ENCODE peak calls at places on chromosomes 2 and 18, in nine cellular contexts. R is GM23338, S is breast epithelium, J is mesothelial cell of epicardium, F is IMR-90, I is epithelial cell of esophagus, D is Panc1, P is BJ, Y is AG04449. O is an unnamed sample.

GRCh38 chr2:231800493-231801091 is 14.3 kb downstream of the COPS7B start:
- DNase-seq in J (no peak), F (peak), D (no peak), I (peak), S (no peak), P (no peak), Y (no peak), R (peak), O (no peak)

GRCh38 chr2:221161186-221161585 is 410.9 kb downstream of the EPHA4 start:
- DNase-seq in F (no peak), P (no peak), Y (no peak), J (no peak), R (no peak), S (no peak), D (no peak), I (no peak), O (no peak)

GRCh38 chr2:46460991-46461715 is 18.2 kb upstream of the TMEM247 start:
- DNase-seq in J (no peak), R (peak), F (peak), P (no peak), D (peak), S (peak), I (peak), Y (no peak), O (peak)

GRCh38 chr2:64283641-64284371 is 139.6 kb upstream of the PELI1 start:
- DNase-seq in R (no peak), F (no peak), Y (no peak), P (no peak), I (no peak), J (no peak), S (no peak), D (no peak), O (no peak)

GRCh38 chr2:236576053-236576452 is 6.4 kb downstream of the ACKR3 start:
- DNase-seq in D (no peak), S (no peak), Y (no peak), R (peak), P (no peak), I (no peak), F (no peak), J (no peak), O (no peak)

GRCh38 chr18:44851806-44852205 is 171.1 kb downstream of the SETBP1 start:
- DNase-seq in J (no peak), Y (no peak), F (no peak), I (no peak), R (no peak), S (no peak), P (no peak), D (no peak), O (no peak)

GRCh38 chr2:109612991-109613921 is 510 bp downstream of the SEPTIN10 start:
- DNase-seq in P (no peak), D (no peak), J (peak), F (peak), I (peak), Y (no peak), S (peak), R (peak), O (no peak)

GRCh38 chr18:50879302-50880107 is 587 bp downstream of the ME2 start:
- DNase-seq in D (no peak), P (no peak), I (peak), F (peak), R (no peak), Y (no peak), S (no peak), J (no peak), O (no peak)

GRCh38 chr2:197599285-197599965 is 76.0 kb downstream of the RFTN2 start:
- DNase-seq in I (peak), P (no peak), F (peak), J (no peak), S (no peak), R (peak), Y (no peak), D (no peak), O (no peak)

GRCh38 chr2:212005077-212005671 is 533.4 kb downstream of the ERBB4 start:
- DNase-seq in I (peak), S (no peak), Y (no peak), R (peak), D (peak), P (no peak), F (peak), J (no peak), O (no peak)

GRCh38 chr2:45614330-45614729 is 3.3 kb upstream of the SRBD1 start:
- DNase-seq in R (no peak), S (peak), F (no peak), J (no peak), P (no peak), D (no peak), I (no peak), Y (no peak), O (no peak)

GRCh38 chr2:104430892-104431291 is 423.0 kb upstream of the POU3F3 start:
- DNase-seq in D (no peak), I (no peak), R (no peak), P (no peak), F (no peak), J (no peak), S (no peak), Y (no peak), O (no peak)

GRCh38 chr2:160464996-160465395 is 28.6 kb downstream of the RBMS1 start:
- DNase-seq in R (no peak), P (no peak), I (peak), F (no peak), D (no peak), Y (no peak), S (no peak), J (no peak), O (no peak)

DNA sequence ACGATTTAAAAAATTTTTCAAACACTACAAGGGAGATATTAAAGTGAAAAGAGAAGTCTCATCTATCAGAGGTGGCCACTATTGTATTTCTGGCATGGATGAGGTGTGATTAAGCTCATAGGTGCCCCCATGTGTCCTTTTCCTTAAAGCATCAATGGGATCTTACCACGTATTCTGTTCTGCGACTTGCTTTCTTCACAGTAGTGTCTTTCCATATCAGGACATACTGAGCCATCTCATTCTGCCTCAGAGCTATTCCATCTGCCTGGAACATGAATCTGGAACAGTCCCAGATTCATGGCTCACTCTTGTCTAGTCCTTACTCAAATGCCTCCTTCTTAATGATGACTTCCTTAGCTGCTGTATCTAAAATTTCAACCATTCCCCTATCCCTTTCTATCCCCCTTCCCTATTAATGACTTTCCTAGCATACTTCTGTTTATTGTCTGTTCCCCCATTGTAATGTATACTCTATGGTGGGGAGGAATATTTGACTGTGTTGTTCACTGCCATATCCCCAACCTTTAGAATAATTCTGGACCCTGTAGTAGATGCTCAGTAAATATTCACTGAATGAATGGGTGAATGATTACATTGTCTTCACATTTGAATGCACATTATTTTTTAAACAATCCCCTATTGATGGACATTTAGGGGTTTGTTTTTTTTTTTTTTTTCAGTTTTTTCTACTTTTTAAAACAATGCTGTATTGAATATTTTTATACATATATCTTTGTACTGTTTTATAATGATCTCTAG is 11.1 kb downstream of the STAMBP start:
- DNase-seq in P (no peak), D (no peak), R (no peak), I (no peak), F (peak), S (no peak), J (no peak), Y (no peak), O (no peak)
- TF ChIP-seq CTCF in P (no peak), D (peak), R (peak), I (no peak), F (no peak), S (no peak), J (no peak), Y (no peak), O (no peak)

DNA sequence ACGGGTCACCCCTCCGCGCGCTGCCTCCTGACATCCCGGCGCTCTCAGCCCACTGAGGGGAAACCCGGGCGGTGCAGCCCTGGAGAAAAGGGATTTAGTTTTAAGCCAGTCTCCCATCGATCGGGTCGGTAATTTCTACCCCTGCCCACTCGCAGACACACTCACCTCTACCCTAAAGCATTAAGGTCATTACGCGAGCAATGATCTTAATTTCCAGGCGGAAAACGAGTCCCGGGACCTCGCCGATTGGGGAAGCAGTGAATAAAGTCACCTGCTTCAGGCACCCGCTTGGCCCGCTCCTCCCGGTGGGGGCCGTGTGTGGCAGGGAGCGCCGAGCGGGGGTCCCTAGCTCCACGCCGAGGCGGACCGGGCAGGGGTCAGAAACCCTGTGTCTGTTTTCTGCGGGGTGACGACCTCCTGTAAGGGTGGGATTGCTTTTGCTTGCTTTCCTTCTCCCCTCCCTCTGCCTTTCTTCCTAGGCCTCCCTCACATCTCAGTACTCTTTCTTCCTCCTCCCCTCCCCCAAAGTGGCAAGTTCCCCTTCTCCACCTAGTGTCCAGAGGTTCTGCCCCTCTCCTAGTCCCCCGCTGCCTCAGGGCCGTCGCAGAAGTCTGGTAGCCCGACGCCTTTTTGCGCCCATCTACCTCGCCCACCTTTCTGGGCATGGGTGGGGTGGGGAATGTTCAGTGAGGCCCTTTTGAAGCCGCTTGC is 142.6 kb downstream of the MEIS1 start:
- DNase-seq in R (peak), I (no peak), Y (no peak), J (no peak), P (no peak), S (no peak), F (peak), D (no peak), O (no peak)
- TF ChIP-seq CTCF in R (no peak), I (no peak), Y (no peak), J (no peak), P (no peak), S (peak), F (no peak), D (no peak), O (no peak)

DNA sequence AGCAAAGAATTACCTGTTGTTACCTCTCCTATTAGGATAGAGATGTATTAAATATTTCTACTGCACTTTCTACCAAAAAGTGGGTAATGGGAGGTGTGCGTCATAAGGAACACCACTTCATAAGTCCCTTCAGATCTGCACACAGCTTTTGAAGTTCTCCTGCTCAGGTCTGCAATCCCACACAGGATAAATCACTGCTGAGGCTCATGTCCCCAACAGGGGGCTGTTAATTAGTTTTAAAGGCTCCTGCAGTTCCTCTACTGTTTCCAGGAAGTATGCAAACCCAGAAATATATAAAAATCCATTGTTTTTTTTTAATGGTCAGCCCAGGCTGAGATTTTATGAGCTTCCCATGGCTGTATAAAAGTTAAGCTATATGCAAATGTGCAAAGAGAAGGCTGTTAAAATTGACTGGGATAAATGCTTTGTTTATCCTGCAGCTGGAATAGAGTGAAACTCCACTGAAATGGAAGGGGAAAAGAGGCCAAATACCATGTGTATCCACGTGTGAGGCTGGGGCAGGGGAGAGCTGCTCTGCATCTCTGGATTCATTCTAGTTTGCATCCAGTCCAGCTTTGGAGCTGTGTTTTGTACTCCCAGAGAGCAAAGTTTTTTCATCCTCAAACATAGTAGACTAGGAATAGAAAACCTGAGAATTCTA is 903.7 kb downstream of the TDRD15 start:
- DNase-seq in D (no peak), I (no peak), S (no peak), P (no peak), Y (no peak), R (no peak), F (no peak), J (no peak), O (no peak)
- TF ChIP-seq CTCF in D (no peak), I (no peak), S (no peak), P (no peak), Y (no peak), R (no peak), F (no peak), J (no peak), O (no peak)

DNA sequence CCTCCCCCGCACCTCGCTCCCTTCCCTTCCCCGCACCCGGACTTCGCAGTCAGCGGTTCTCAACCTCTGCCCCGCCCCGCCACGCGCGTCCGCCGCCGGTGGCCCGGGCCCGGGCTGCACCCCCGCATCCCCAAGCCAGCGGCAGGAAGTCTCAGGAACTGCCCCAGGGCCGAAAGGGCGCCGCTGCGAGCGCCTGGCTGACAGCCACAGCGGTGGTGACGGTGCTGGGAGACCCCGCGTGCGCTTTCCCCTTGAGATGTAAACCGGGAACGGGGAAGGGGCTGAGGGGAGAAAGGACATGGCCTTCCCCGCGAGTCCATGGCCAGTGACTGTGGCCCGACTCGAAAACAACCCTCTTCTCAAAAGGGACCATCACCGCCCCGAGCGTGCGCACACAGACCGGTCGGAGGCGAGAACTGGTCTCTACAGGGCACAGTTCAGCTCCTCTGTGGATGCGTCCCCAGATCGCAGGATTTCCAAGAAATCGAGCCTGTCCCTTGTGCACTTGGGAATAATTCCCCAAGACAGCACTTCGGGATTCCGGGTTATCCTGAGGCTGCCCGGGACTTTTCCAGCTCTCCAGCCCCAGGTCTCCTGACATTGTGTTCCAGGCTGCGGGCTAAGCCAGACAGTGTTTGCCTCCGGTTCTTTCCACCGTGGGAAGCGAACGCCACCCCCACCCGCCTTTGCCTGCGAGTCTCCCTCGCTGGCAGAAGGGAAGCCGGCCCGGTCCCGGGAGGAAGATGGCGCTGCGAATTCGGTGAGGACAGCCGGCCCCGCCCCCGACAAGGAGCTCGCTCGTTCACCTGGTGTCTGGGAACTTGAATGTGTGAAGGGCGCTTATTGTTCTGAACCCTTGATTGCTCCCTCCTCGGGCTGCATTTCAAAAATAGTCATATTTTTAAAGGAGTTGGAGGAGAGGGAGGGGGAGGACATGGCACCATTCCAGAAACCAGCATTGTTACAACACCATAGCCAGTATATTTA is 2.7 kb downstream of the LRATD1 start:
- DNase-seq in S (peak), Y (no peak), J (peak), D (no peak), R (peak), P (no peak), F (peak), I (peak), O (no peak)
- TF ChIP-seq CTCF in S (no peak), Y (peak), J (no peak), D (no peak), R (peak), P (peak), F (no peak), I (peak), O (no peak)

GRCh38 chr18:49335677-49336076 is 124.8 kb downstream of the DYM start:
- DNase-seq in F (no peak), R (peak), S (no peak), J (no peak), P (no peak), D (no peak), I (no peak), Y (no peak), O (no peak)
- TF ChIP-seq CTCF in F (no peak), R (peak), S (no peak), J (no peak), P (no peak), D (peak), I (no peak), Y (no peak), O (no peak)